ENCODE peak calls at places on chromosome 1, in ten cellular contexts. M, R, L, A, C, Q, V, E, T and Y are unnamed samples.
A peak's percentile ranks its signal among the peaks of the same experiment; 100 is the strongest.

GRCh38 chr1:10378071-10378841 is 20.6 kb upstream of the PGD start:
- DNase-seq in L (peak; percentile 30), R (peak; percentile 31), A (no peak), T (peak; percentile 9), V (no peak), C (no peak), M (peak; percentile 78), Q (no peak), E (peak; percentile 86), Y (no peak)

GRCh38 chr1:220235462-220235861 is 36.8 kb downstream of the RAB3GAP2 start:
- DNase-seq in A (no peak), R (no peak), E (no peak), V (no peak), L (no peak), C (no peak), T (no peak), M (no peak), Q (no peak), Y (no peak)

GRCh38 chr1:66723985-66724384 is 28.3 kb upstream of the DYNLT5 start:
- DNase-seq in L (no peak), Q (no peak), A (no peak), M (no peak), T (no peak), V (no peak), E (no peak), R (no peak), C (no peak), Y (no peak)

GRCh38 chr1:114323959-114324825 is 170.5 kb upstream of the SYT6 start:
- DNase-seq in M (no peak), L (no peak), E (no peak), R (peak; percentile 32), T (no peak), A (no peak), C (no peak), Q (no peak), V (peak; percentile 77), Y (no peak)

GRCh38 chr1:7888248-7889010 is 35.6 kb upstream of the UTS2 start:
- DNase-seq in R (no peak), L (no peak), C (no peak), E (no peak), V (no peak), A (no peak), M (no peak), Q (no peak), T (no peak), Y (peak; percentile 45)

GRCh38 chr1:211920602-211921226 is 90.2 kb upstream of the LPGAT1 start:
- DNase-seq in V (no peak), L (no peak), M (no peak), E (no peak), T (no peak), Q (no peak), C (no peak), R (no peak), A (no peak), Y (no peak)

GRCh38 chr1:147723691-147724323 is 36.6 kb downstream of the GJA5 start:
- DNase-seq in V (no peak), L (no peak), Q (no peak), R (peak; percentile 41), C (peak; percentile 38), T (peak; percentile 10), M (no peak), A (peak; percentile 47), E (peak; percentile 50), Y (no peak)

GRCh38 chr1:112057736-112058135 is 68.3 kb upstream of the KCND3 start:
- DNase-seq in R (no peak), M (no peak), Q (no peak), E (no peak), L (no peak), T (no peak), A (no peak), C (no peak), V (no peak), Y (no peak)

DNA sequence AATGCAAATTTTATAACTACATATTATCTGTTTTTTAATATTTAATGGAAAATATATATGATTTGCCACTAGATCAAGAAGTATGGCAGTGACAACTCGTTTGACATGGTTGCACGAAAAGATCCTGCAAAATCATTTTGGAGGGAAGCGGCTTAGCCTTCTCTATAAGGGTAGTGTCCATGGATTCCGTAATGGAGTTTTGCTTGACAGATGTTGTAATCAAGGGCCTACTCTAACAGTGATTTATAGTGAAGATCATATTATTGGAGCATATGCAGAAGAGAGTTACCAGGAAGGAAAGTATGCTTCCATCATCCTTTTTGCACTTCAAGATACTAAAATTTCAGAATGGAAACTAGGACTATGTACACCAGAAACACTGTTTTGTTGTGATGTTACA is 483 bp downstream of the IFI44 start:
- DNase-seq in Q (no peak), E (no peak), A (no peak), T (peak; percentile 31), L (no peak), V (no peak), M (no peak), C (no peak), R (no peak), Y (no peak)
- H3K4me3 ChIP-seq in Q (peak overlapping the region; percentile 30), E (peak overlapping the region; percentile 51), A (peak overlapping the region; percentile 61), T (peak overlapping the region; percentile 81), L (peak overlapping the region; percentile 37), V (peak overlapping the region; percentile 39), M (peak overlapping the region; percentile 68), C (peak overlapping the region; percentile 50), R (peak overlapping the region; percentile 36), Y (no peak overlapping the region)

GRCh38 chr1:228455715-228456114 is 31.5 kb upstream of the RNF187 start:
- DNase-seq in M (no peak), E (no peak), T (no peak), R (no peak), L (no peak), A (no peak), V (no peak), Q (no peak), C (no peak), Y (no peak)

GRCh38 chr1:228456252-228457016 is 30.7 kb upstream of the RNF187 start:
- DNase-seq in A (no peak), E (no peak), L (no peak), C (no peak), M (no peak), Q (no peak), V (no peak), T (no peak), R (no peak), Y (no peak)

GRCh38 chr1:228459091-228459993 is 27.8 kb upstream of the RNF187 start:
- DNase-seq in C (peak; percentile 43), M (peak; percentile 81), Q (peak; percentile 65), E (no peak), V (no peak), L (peak; percentile 41), A (peak; percentile 34), R (peak; percentile 41), T (peak; percentile 85), Y (peak; percentile 32)

GRCh38 chr1:228457017-228457395 is 30.2 kb upstream of the RNF187 start:
- DNase-seq in A (no peak), L (no peak), Q (no peak), V (no peak), T (no peak), M (no peak), C (no peak), E (no peak), R (no peak), Y (no peak)

GRCh38 chr1:228457396-228458176 is 29.6 kb upstream of the RNF187 start:
- DNase-seq in M (peak; percentile 91), C (peak; percentile 91), V (peak; percentile 98), R (peak; percentile 72), L (peak; percentile 81), Q (peak; percentile 99), E (peak; percentile 83), A (peak; percentile 93), T (peak; percentile 97), Y (peak; percentile 96)
- TF ChIP-seq CTCF in M (no peak), C (peak; percentile 56), V (no peak), R (peak; percentile 51), L (no peak), Q (peak; percentile 11), E (no peak), A (peak; percentile 27), T (peak; percentile 13), Y (peak; percentile 28)

GRCh38 chr1:163257763-163258162 is 55.0 kb upstream of the RGS5 start:
- DNase-seq in R (no peak), V (no peak), M (no peak), T (no peak), Q (no peak), C (no peak), A (no peak), E (no peak), L (no peak), Y (no peak)
- H3K4me3 ChIP-seq in R (no peak overlapping the region), V (no peak overlapping the region), M (no peak overlapping the region), T (no peak overlapping the region), Q (no peak overlapping the region), C (no peak overlapping the region), A (no peak overlapping the region), E (no peak overlapping the region), L (no peak overlapping the region), Y (no peak overlapping the region)

DNA sequence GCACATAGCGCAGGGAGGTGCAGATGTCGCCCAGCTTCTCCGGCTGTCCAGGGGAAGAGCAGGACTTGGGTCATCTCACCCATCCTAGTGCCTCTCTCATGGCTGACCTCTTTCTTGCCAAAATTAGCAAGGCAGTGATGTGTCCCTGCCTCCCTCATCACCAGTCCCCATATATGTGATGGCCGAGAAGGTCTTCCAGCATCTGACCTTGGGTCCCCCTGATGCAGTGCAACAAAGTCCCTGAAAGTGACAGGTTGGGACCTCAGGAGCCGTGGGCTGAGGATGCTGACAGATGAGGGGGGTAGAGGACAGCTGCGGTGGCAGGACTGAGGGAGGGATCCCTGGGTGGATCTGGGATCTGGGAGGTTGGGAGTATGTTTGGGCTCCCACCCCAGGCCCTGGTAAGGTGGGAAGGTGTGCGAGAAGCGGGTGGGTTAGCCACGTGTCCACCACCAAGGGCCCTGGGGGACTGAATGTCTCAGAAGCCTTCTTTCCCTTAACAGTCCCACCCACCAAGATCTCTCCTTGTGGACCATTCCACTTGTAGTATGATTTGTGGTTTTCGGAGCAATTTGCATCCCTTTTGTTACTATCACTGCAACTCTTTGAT is 109.7 kb downstream of the SYT2 start:
- DNase-seq in L (no peak), E (no peak), M (no peak), C (no peak), A (no peak), Q (no peak), T (no peak), R (no peak), V (no peak), Y (no peak)
- TF ChIP-seq CTCF in L (no peak), E (no peak), M (no peak), C (no peak), A (no peak), Q (peak; percentile 1), T (no peak), R (no peak), V (no peak), Y (no peak)

DNA sequence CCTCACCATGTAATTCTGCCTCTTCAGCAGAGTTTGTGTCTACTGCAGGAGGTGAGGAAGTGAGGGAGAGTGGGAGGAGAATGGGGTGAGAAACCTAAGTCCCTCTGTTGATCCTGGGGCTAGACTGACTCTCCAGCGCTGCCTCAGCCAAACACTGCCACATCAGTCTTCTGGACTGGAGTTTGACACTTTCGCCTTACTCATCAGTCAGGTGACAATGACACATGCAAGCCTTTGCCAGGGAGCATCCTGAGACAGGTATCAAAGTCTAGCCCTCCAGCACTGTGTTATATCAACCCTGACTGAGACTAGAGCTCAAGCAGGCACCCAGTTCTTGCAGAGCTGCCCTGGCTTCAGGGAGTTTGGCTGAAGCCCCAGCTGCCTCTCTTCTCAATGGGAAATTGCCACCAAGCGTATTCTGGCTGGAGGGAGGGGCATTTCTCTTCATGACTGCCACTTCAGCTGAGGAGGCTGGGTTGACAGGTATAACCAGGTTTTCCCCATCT is 33.3 kb upstream of the SUCO start:
- DNase-seq in R (no peak), C (no peak), M (no peak), Q (no peak), A (peak; percentile 6), T (no peak), V (no peak), E (peak; percentile 54), L (no peak), Y (no peak)
- H3K4me3 ChIP-seq in R (no peak overlapping the region), C (no peak overlapping the region), M (no peak overlapping the region), Q (no peak overlapping the region), A (no peak overlapping the region), T (no peak overlapping the region), V (no peak overlapping the region), E (no peak overlapping the region), L (no peak overlapping the region), Y (no peak overlapping the region)